ENCODE peak calls at places on chromosome 22, in ten cellular contexts. One of them, this sample, is unnamed.

GRCh38 chr22:37808294-37808657 is 542 bp downstream of the GCAT start:
- ATAC-seq in naive thymus-derived CD8-positive, alpha-beta T cell: no peak
- ATAC-seq in lower lobe of right lung: no peak
- ATAC-seq in activated CD8-positive, alpha-beta memory T cell treated with anti-CD3 and anti-CD28 coated beads, Interleukin-2, amount 10 ng/mL, durations not matched to agents 7 days and 5 days: no peak
- ATAC-seq in Right ventricle myocardium superior: no peak
- ATAC-seq in left lobe of liver: no peak
- ATAC-seq in T-cell: no peak
- ATAC-seq in body of pancreas: no peak
- ATAC-seq in right lobe of liver: no peak
- ATAC-seq in central memory CD8-positive, alpha-beta T cell: no peak
- ATAC-seq in this sample: no peak

GRCh38 chr22:28978158-28978557 is 83.5 kb downstream of the C22orf31 start:
- ATAC-seq in T-cell: no peak
- ATAC-seq in lower lobe of right lung: peak; percentile 37
- ATAC-seq in activated CD8-positive, alpha-beta memory T cell treated with anti-CD3 and anti-CD28 coated beads, Interleukin-2, amount 10 ng/mL, durations not matched to agents 7 days and 5 days: no peak
- ATAC-seq in naive thymus-derived CD8-positive, alpha-beta T cell: no peak
- ATAC-seq in right lobe of liver: no peak
- ATAC-seq in body of pancreas: no peak
- ATAC-seq in Right ventricle myocardium superior: peak; percentile 67
- ATAC-seq in left lobe of liver: peak; percentile 5
- ATAC-seq in central memory CD8-positive, alpha-beta T cell: no peak
- ATAC-seq in this sample: no peak

GRCh38 chr22:21044931-21045584 is 688 bp upstream of the LRRC74B start:
- ATAC-seq in activated CD8-positive, alpha-beta memory T cell treated with anti-CD3 and anti-CD28 coated beads, Interleukin-2, amount 10 ng/mL, durations not matched to agents 7 days and 5 days: peak; percentile 32
- ATAC-seq in central memory CD8-positive, alpha-beta T cell: no peak
- ATAC-seq in T-cell: peak; percentile 26
- ATAC-seq in body of pancreas: peak; percentile 62
- ATAC-seq in right lobe of liver: peak; percentile 14
- ATAC-seq in Right ventricle myocardium superior: peak; percentile 64
- ATAC-seq in left lobe of liver: peak; percentile 62
- ATAC-seq in naive thymus-derived CD8-positive, alpha-beta T cell: peak; percentile 42
- ATAC-seq in lower lobe of right lung: peak; percentile 22
- ATAC-seq in this sample: no peak

GRCh38 chr22:24831678-24832077 is 25.7 kb downstream of the SGSM1 start:
- ATAC-seq in naive thymus-derived CD8-positive, alpha-beta T cell: no peak
- ATAC-seq in activated CD8-positive, alpha-beta memory T cell treated with anti-CD3 and anti-CD28 coated beads, Interleukin-2, amount 10 ng/mL, durations not matched to agents 7 days and 5 days: no peak
- ATAC-seq in body of pancreas: no peak
- ATAC-seq in T-cell: no peak
- ATAC-seq in central memory CD8-positive, alpha-beta T cell: no peak
- ATAC-seq in lower lobe of right lung: no peak
- ATAC-seq in left lobe of liver: no peak
- ATAC-seq in right lobe of liver: no peak
- ATAC-seq in Right ventricle myocardium superior: no peak
- ATAC-seq in this sample: no peak

GRCh38 chr22:41976961-41977566 is 7.8 kb downstream of the SEPTIN3 start:
- ATAC-seq in lower lobe of right lung: peak; percentile 10
- ATAC-seq in right lobe of liver: no peak
- ATAC-seq in body of pancreas: peak; percentile 12
- ATAC-seq in T-cell: peak; percentile 53
- ATAC-seq in naive thymus-derived CD8-positive, alpha-beta T cell: peak; percentile 41
- ATAC-seq in activated CD8-positive, alpha-beta memory T cell treated with anti-CD3 and anti-CD28 coated beads, Interleukin-2, amount 10 ng/mL, durations not matched to agents 7 days and 5 days: peak; percentile 18
- ATAC-seq in left lobe of liver: no peak
- ATAC-seq in central memory CD8-positive, alpha-beta T cell: no peak
- ATAC-seq in Right ventricle myocardium superior: no peak
- ATAC-seq in this sample: no peak

GRCh38 chr22:23591846-23592245 is 11.8 kb upstream of the IGLL1 start:
- ATAC-seq in right lobe of liver: no peak
- ATAC-seq in T-cell: no peak
- ATAC-seq in activated CD8-positive, alpha-beta memory T cell treated with anti-CD3 and anti-CD28 coated beads, Interleukin-2, amount 10 ng/mL, durations not matched to agents 7 days and 5 days: no peak
- ATAC-seq in left lobe of liver: no peak
- ATAC-seq in lower lobe of right lung: no peak
- ATAC-seq in central memory CD8-positive, alpha-beta T cell: no peak
- ATAC-seq in naive thymus-derived CD8-positive, alpha-beta T cell: no peak
- ATAC-seq in body of pancreas: no peak
- ATAC-seq in Right ventricle myocardium superior: no peak
- ATAC-seq in this sample: peak; percentile 28

GRCh38 chr22:49541451-49542230 is 286.0 kb downstream of the BRD1 start:
- ATAC-seq in right lobe of liver: peak; percentile 28
- ATAC-seq in left lobe of liver: no peak
- ATAC-seq in activated CD8-positive, alpha-beta memory T cell treated with anti-CD3 and anti-CD28 coated beads, Interleukin-2, amount 10 ng/mL, durations not matched to agents 7 days and 5 days: no peak
- ATAC-seq in lower lobe of right lung: no peak
- ATAC-seq in Right ventricle myocardium superior: no peak
- ATAC-seq in body of pancreas: no peak
- ATAC-seq in naive thymus-derived CD8-positive, alpha-beta T cell: no peak
- ATAC-seq in central memory CD8-positive, alpha-beta T cell: no peak
- ATAC-seq in T-cell: no peak
- ATAC-seq in this sample: no peak

GRCh38 chr22:38758276-38758945 is 2.6 kb upstream of the SUN2 start:
- ATAC-seq in naive thymus-derived CD8-positive, alpha-beta T cell: peak; percentile 49
- ATAC-seq in body of pancreas: no peak
- ATAC-seq in activated CD8-positive, alpha-beta memory T cell treated with anti-CD3 and anti-CD28 coated beads, Interleukin-2, amount 10 ng/mL, durations not matched to agents 7 days and 5 days: no peak
- ATAC-seq in lower lobe of right lung: no peak
- ATAC-seq in left lobe of liver: no peak
- ATAC-seq in right lobe of liver: no peak
- ATAC-seq in T-cell: peak; percentile 54
- ATAC-seq in Right ventricle myocardium superior: no peak
- ATAC-seq in central memory CD8-positive, alpha-beta T cell: no peak
- ATAC-seq in this sample: no peak

GRCh38 chr22:46661221-46661851 is 41.1 kb downstream of the GRAMD4 start:
- ATAC-seq in T-cell: peak; percentile 73
- ATAC-seq in right lobe of liver: no peak
- ATAC-seq in activated CD8-positive, alpha-beta memory T cell treated with anti-CD3 and anti-CD28 coated beads, Interleukin-2, amount 10 ng/mL, durations not matched to agents 7 days and 5 days: peak; percentile 55
- ATAC-seq in central memory CD8-positive, alpha-beta T cell: peak; percentile 19
- ATAC-seq in body of pancreas: no peak
- ATAC-seq in naive thymus-derived CD8-positive, alpha-beta T cell: no peak
- ATAC-seq in left lobe of liver: no peak
- ATAC-seq in Right ventricle myocardium superior: peak; percentile 7
- ATAC-seq in lower lobe of right lung: peak; percentile 3
- ATAC-seq in this sample: no peak

GRCh38 chr22:38811241-38811640 is 17.3 kb upstream of the DNAL4 start:
- ATAC-seq in left lobe of liver: no peak
- ATAC-seq in Right ventricle myocardium superior: no peak
- ATAC-seq in central memory CD8-positive, alpha-beta T cell: no peak
- ATAC-seq in activated CD8-positive, alpha-beta memory T cell treated with anti-CD3 and anti-CD28 coated beads, Interleukin-2, amount 10 ng/mL, durations not matched to agents 7 days and 5 days: no peak
- ATAC-seq in lower lobe of right lung: no peak
- ATAC-seq in right lobe of liver: no peak
- ATAC-seq in naive thymus-derived CD8-positive, alpha-beta T cell: no peak
- ATAC-seq in T-cell: no peak
- ATAC-seq in body of pancreas: no peak
- ATAC-seq in this sample: no peak

GRCh38 chr22:23520875-23521441 is 59.1 kb downstream of the IGLL1 start:
- ATAC-seq in naive thymus-derived CD8-positive, alpha-beta T cell: no peak
- ATAC-seq in left lobe of liver: peak; percentile 3
- ATAC-seq in lower lobe of right lung: peak; percentile 28
- ATAC-seq in T-cell: no peak
- ATAC-seq in Right ventricle myocardium superior: peak; percentile 38
- ATAC-seq in right lobe of liver: peak; percentile 3
- ATAC-seq in activated CD8-positive, alpha-beta memory T cell treated with anti-CD3 and anti-CD28 coated beads, Interleukin-2, amount 10 ng/mL, durations not matched to agents 7 days and 5 days: no peak
- ATAC-seq in central memory CD8-positive, alpha-beta T cell: no peak
- ATAC-seq in body of pancreas: no peak
- ATAC-seq in this sample: no peak

GRCh38 chr22:22925146-22925794 is 37.7 kb downstream of the IGLL5 start:
- ATAC-seq in right lobe of liver: no peak
- ATAC-seq in left lobe of liver: no peak
- ATAC-seq in T-cell: no peak
- ATAC-seq in Right ventricle myocardium superior: no peak
- ATAC-seq in lower lobe of right lung: no peak
- ATAC-seq in central memory CD8-positive, alpha-beta T cell: no peak
- ATAC-seq in activated CD8-positive, alpha-beta memory T cell treated with anti-CD3 and anti-CD28 coated beads, Interleukin-2, amount 10 ng/mL, durations not matched to agents 7 days and 5 days: no peak
- ATAC-seq in body of pancreas: no peak
- ATAC-seq in naive thymus-derived CD8-positive, alpha-beta T cell: no peak
- ATAC-seq in this sample: no peak

GRCh38 chr22:17065433-17065832 is 19.4 kb upstream of the IL17RA start:
- ATAC-seq in T-cell: no peak
- ATAC-seq in naive thymus-derived CD8-positive, alpha-beta T cell: no peak
- ATAC-seq in activated CD8-positive, alpha-beta memory T cell treated with anti-CD3 and anti-CD28 coated beads, Interleukin-2, amount 10 ng/mL, durations not matched to agents 7 days and 5 days: no peak
- ATAC-seq in Right ventricle myocardium superior: no peak
- ATAC-seq in lower lobe of right lung: no peak
- ATAC-seq in left lobe of liver: no peak
- ATAC-seq in right lobe of liver: no peak
- ATAC-seq in central memory CD8-positive, alpha-beta T cell: no peak
- ATAC-seq in body of pancreas: no peak
- ATAC-seq in this sample: no peak

GRCh38 chr22:22865311-22866072 is 22.1 kb upstream of the IGLL5 start:
- ATAC-seq in naive thymus-derived CD8-positive, alpha-beta T cell: peak; percentile 91
- ATAC-seq in lower lobe of right lung: no peak
- ATAC-seq in central memory CD8-positive, alpha-beta T cell: peak; percentile 52
- ATAC-seq in Right ventricle myocardium superior: peak; percentile 53
- ATAC-seq in left lobe of liver: no peak
- ATAC-seq in right lobe of liver: no peak
- ATAC-seq in body of pancreas: no peak
- ATAC-seq in T-cell: peak; percentile 87
- ATAC-seq in activated CD8-positive, alpha-beta memory T cell treated with anti-CD3 and anti-CD28 coated beads, Interleukin-2, amount 10 ng/mL, durations not matched to agents 7 days and 5 days: peak; percentile 81
- ATAC-seq in this sample: peak; percentile 65

GRCh38 chr22:45009881-45010531 is at the start of gene PHF21B:
- ATAC-seq in central memory CD8-positive, alpha-beta T cell: no peak
- ATAC-seq in Right ventricle myocardium superior: peak; percentile 64
- ATAC-seq in right lobe of liver: no peak
- ATAC-seq in lower lobe of right lung: no peak
- ATAC-seq in naive thymus-derived CD8-positive, alpha-beta T cell: peak; percentile 33
- ATAC-seq in T-cell: peak; percentile 44
- ATAC-seq in body of pancreas: peak; percentile 38
- ATAC-seq in activated CD8-positive, alpha-beta memory T cell treated with anti-CD3 and anti-CD28 coated beads, Interleukin-2, amount 10 ng/mL, durations not matched to agents 7 days and 5 days: peak; percentile 70
- ATAC-seq in left lobe of liver: no peak
- ATAC-seq in this sample: peak; percentile 51